ENCODE peak calls at places on chromosome 21, in ten cellular contexts. K, J, F, B, D, C, S, M, N and L are unnamed samples. For H3K4me1, the result is how much of the 10 kb centered on the place peaks cover.

GRCh38 chr21:42683371-42684108 is 30.1 kb downstream of the PDE9A start:
- DNase-seq in K (no peak), J (no peak), F (no peak), B (no peak), D (no peak), C (no peak), S (no peak), M (no peak), N (no peak), L (no peak)

GRCh38 chr21:33948951-33949444 is 33.4 kb upstream of the ATP5PO start:
- DNase-seq in K (no peak), J (no peak), F (no peak), B (no peak), D (no peak), C (no peak), S (no peak), M (no peak), N (no peak), L (no peak)

GRCh38 chr21:36661511-36662309 is 37.2 kb upstream of the SIM2 start:
- DNase-seq in K (no peak), J (peak), F (no peak), B (no peak), D (no peak), C (peak), S (no peak), M (no peak), N (no peak), L (no peak)

GRCh38 chr21:33185852-33186251 is 43.9 kb upstream of the IFNAR2 start:
- DNase-seq in K (peak), J (no peak), F (no peak), B (no peak), D (peak), C (no peak), S (no peak), M (no peak), N (no peak), L (no peak)

GRCh38 chr21:43834146-43834905 is 30.7 kb upstream of the AGPAT3 start:
- DNase-seq in K (no peak), J (no peak), F (no peak), B (no peak), D (no peak), C (no peak), S (no peak), M (no peak), N (no peak), L (no peak)

GRCh38 chr21:14453339-14453738 is 70.4 kb upstream of the HSPA13 start:
- DNase-seq in K (no peak), J (no peak), F (no peak), B (no peak), D (no peak), C (no peak), S (no peak), M (no peak), N (no peak), L (no peak)

GRCh38 chr21:20010691-20011200 is 987.5 kb upstream of the NCAM2 start:
- DNase-seq in K (no peak), J (no peak), F (no peak), B (no peak), D (no peak), C (no peak), S (no peak), M (no peak), N (no peak), L (no peak)

GRCh38 chr21:14900611-14901010 is 164.2 kb downstream of the NRIP1 start:
- DNase-seq in K (no peak), J (no peak), F (no peak), B (no peak), D (no peak), C (peak), S (no peak), M (no peak), N (no peak), L (no peak)

GRCh38 chr21:18522181-18522771 is 118.7 kb upstream of the TMPRSS15 start:
- DNase-seq in K (no peak), J (peak), F (no peak), B (no peak), D (no peak), C (no peak), S (no peak), M (no peak), N (no peak), L (no peak)

GRCh38 chr21:34034369-34035014 is 38.9 kb upstream of the MRPS6 start:
- DNase-seq in K (no peak), J (no peak), F (no peak), B (no peak), D (no peak), C (no peak), S (no peak), M (no peak), N (no peak), L (no peak)

GRCh38 chr21:42456457-42456856 is 39.6 kb downstream of the RSPH1 start:
- DNase-seq in K (peak), J (no peak), F (no peak), B (no peak), D (peak), C (no peak), S (no peak), M (no peak), N (no peak), L (peak)

DNA sequence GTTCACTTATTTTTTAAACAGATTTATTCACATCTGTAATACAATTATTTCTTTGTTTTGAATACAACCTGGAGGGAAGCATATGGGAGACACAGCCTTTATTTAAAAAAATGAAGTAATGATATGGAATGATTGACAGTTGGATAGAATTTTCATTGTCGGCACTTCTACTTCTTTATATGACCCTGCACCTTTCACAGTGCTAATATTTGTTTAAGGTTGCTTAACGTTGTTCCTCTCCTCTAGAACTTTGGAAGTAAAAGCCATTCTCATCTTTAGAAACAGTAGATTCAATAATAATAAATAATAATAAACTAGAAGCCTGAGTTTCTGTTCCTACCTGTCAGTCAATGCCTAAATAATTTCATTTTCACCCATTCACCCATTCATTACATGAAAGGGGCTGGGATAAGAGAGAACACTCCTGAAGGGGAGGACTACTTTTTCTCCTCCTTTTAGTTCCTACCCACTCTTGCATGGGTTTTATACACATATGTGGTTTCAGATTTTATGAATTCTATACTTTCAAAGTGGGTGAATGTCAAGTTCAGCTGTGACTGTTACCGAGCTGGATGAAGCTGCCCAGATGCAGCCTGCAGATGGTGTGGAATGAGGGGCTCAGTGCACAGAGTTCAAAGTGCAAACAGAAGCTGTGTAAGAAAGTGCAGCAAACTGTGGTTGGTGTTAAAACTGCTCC is 9.4 kb downstream of the RUNX1 start:
- DNase-seq in K (no peak), J (no peak), F (no peak), B (no peak), D (no peak), C (no peak), S (no peak), M (no peak), N (no peak), L (no peak)
- H3K27ac ChIP-seq in K (no peak), J (no peak), F (no peak), B (no peak), D (peak), C (no peak), S (no peak), M (no peak), N (peak), L (peak)

GRCh38 chr21:31030367-31031106 is 7.7 kb downstream of the KRTAP19-8 start:
- DNase-seq in K (no peak), J (no peak), F (no peak), B (no peak), D (no peak), C (no peak), S (no peak), M (no peak), N (no peak), L (no peak)
- H3K4me1 ChIP-seq in K (under half), J (under half), F (under half), B (under half), D (under half), C (under half), S (under half), M (under half), N (under half), L (under half)

DNA sequence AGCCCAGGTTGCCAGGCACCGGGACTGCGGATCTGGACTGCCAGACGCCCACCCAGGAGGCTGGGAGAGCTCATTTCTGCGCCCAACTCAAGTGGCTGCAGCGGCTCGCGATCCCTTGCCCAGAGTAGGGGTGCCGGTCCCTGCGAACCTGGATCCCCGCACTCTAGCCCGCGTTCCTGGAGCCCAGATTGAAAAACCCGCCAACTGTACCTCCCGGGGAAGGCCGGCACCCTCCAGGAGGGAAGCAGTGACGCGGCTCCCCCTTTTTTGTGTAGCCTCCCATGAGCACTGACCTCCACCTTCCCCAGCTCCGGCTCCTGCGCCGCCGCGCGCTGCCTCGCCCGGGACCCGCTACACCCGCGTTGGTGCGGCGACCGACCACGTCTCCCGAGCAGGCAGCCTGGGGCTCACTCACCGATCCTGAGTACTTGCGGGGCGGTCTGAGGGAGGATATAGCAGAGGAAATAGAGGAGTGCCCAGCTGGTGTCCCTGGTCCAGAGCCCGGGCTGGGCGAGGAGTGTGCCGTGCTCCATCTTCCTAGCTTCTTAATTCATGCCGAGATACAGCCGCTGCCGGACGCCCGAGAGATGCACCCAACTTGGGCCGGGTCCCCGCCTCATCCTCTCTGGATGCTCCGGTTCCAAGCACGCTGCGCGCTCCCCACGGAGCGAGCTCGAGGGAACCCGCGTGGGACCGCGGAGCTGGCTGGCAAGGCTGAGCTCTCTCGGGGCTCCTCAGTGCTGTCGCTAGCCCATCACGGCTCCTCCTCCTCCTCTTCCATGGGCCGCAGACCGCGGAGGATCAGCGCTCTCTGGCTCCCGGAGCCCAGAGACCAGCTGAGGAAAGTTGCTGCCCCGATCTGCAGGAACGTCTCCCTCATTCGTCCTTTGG is 583 bp downstream of the GRIK1 start:
- DNase-seq in K (peak), J (peak), F (no peak), B (peak), D (no peak), C (no peak), S (no peak), M (no peak), N (no peak), L (no peak)
- H3K4me3 ChIP-seq in K (no peak), J (peak), F (peak), B (peak), D (no peak), C (no peak), S (peak), M (peak), N (no peak), L (no peak)

DNA sequence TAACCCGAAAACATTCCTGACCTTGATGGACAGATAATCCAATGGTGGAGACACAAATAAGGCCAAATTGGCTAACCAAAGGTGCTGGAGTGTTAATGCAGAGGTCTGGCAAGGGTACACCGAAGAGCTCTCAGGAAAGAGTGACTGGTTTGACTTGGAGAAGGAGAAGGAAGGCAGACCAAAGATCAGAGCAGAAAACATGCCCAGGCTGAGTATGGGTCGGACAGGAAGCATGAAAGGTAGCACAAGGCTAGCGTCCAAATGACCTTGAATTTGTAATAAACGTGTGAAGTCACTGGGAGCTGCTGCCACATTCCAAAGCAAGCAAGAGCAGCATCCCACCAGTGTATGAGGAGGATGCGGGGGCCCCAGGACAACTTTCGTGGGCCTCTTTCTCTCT is 45.7 kb downstream of the APP start:
- DNase-seq in K (no peak), J (peak), F (no peak), B (no peak), D (no peak), C (no peak), S (no peak), M (no peak), N (no peak), L (no peak)
- H3K27ac ChIP-seq in K (no peak), J (peak), F (no peak), B (no peak), D (no peak), C (peak), S (peak), M (peak), N (no peak), L (no peak)

DNA sequence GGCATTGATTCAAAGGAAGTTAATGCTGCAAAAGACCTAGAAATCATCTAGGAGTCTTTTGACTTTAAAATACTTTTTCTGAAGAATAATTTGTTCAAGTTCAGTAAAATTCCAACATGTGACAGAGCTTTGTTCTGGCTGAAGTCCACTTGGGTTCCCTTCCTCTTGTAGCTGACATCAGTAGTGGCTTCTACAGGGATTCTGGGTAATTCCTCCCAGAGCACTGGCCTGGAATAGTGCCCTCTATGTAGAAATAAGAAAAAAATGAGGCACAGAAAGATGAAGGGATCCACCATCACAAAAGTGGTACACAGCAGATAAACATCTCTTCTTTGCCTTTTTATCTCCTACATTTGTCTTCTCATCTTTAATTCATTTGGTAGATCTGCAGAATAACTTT is 548.1 kb downstream of the LTN1 start:
- DNase-seq in K (no peak), J (no peak), F (no peak), B (no peak), D (no peak), C (no peak), S (no peak), M (no peak), N (no peak), L (no peak)
- H3K4me1 ChIP-seq in K (under half), J (under half), F (under half), B (under half), D (under half), C (under half), S (under half), M (under half), N (under half), L (under half)

GRCh38 chr21:38505654-38506523 is 7.6 kb upstream of the ERG start:
- DNase-seq in K (no peak), J (peak), F (no peak), B (peak), D (no peak), C (peak), S (no peak), M (no peak), N (no peak), L (no peak)
- H3K4me3 ChIP-seq in K (no peak), J (no peak), F (peak), B (no peak), D (no peak), C (no peak), S (peak), M (peak), N (no peak), L (no peak)

DNA sequence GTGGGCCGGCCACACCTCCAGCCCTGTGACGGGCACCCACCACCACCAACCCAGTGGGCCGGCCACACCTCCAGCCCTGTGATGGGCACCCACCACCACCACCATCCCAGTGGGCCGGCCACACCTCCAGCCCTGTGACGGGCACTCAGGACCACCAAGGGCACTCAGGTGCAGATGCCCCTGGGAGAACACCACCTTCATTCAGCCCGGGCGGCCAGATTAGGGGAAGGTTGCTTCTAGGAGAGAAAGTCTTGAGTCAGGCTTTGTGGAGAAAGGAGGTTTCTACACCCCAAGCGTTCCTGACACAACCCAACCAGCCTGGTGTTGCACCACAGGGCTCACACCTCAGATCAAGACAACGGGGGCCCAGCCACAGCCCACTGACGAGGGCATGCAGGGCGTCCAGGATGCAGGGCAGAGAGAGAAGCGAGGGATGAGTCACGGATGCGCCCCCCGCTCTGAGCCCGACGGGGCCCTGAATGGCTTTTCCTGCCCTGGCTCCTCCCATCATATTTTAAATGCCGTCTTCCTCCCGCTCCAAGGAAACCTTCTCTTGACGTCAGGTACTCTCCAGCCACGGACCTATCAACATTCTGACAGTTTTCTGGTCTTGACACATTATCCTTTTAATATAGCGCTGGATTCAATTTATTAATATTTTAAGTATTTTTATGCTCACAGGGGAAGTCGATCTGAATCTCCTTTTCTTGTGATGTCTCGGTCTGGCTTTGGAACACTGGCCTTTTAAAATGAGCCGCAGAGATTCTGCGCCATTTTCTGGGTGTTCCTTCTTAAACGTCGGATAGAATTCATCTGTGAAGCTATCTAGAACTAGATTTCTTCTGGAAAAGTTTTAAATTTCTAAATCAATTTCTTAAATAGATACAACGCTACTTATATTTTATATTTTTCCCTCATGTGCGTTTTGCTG is 631 bp upstream of the SPATC1L start:
- DNase-seq in K (peak), J (peak), F (peak), B (peak), D (peak), C (peak), S (peak), M (peak), N (peak), L (peak)
- H3K27ac ChIP-seq in K (peak), J (peak), F (peak), B (peak), D (peak), C (peak), S (peak), M (peak), N (peak), L (peak)